ENCODE peak calls at places on chromosomes 4 and X, in nine cellular contexts. X, Y, P, F, E, K, O, L and M are unnamed samples.

GRCh38 chr4:177246636-177247584 is 62.8 kb upstream of the NEIL3 start:
- DNase-seq in F (no peak), L (no peak), E (no peak), X (no peak), P (no peak), O (no peak), Y (peak; percentile 71), K (no peak), M (no peak)

GRCh38 chr4:92303621-92304027 is at the start of gene GRID2:
- DNase-seq in P (peak; percentile 22), O (peak; percentile 20), K (no peak), Y (peak; percentile 6), X (no peak), E (peak; percentile 20), F (peak; percentile 19), L (peak; percentile 78), M (peak; percentile 91)

GRCh38 chr4:80183196-80184052 is 13.9 kb upstream of the PRDM8 start:
- DNase-seq in P (peak; percentile 57), E (no peak), O (peak; percentile 43), F (peak; percentile 56), K (peak; percentile 83), Y (peak; percentile 44), X (no peak), L (no peak), M (no peak)

GRCh38 chrX:120603707-120604358 is at the start of gene MCTS1:
- DNase-seq in F (peak; percentile 89), Y (peak; percentile 95), O (peak; percentile 93), E (peak; percentile 96), P (peak; percentile 70), K (peak; percentile 93), L (peak; percentile 42), X (peak; percentile 92), M (peak; percentile 91)

GRCh38 chr4:184653650-184654049 is 4.1 kb downstream of the PRIMPOL start:
- DNase-seq in Y (peak; percentile 54), X (no peak), P (no peak), K (no peak), L (no peak), F (no peak), E (peak; percentile 41), O (no peak), M (no peak)

GRCh38 chrX:12245650-12246645 is 107.7 kb downstream of the FRMPD4 start:
- DNase-seq in F (no peak), O (no peak), E (no peak), P (no peak), Y (peak; percentile 0), X (no peak), L (no peak), K (no peak), M (no peak)

GRCh38 chr4:163484906-163485305 is 9.6 kb upstream of the TMA16 start:
- DNase-seq in Y (peak; percentile 47), K (no peak), O (peak; percentile 35), F (no peak), X (no peak), L (peak; percentile 65), E (peak; percentile 83), P (peak; percentile 31), M (peak; percentile 90)

GRCh38 chr4:60682901-60683300 is 517.2 kb upstream of the ADGRL3 start:
- DNase-seq in X (no peak), O (no peak), E (no peak), F (no peak), K (no peak), P (no peak), Y (peak; percentile 12), L (no peak), M (no peak)

GRCh38 chr4:66972087-66972486 is 573.2 kb downstream of the CENPC start:
- DNase-seq in P (no peak), E (no peak), X (no peak), L (no peak), F (no peak), K (no peak), O (no peak), Y (no peak), M (no peak)

GRCh38 chr4:66974665-66975064 is 570.6 kb downstream of the CENPC start:
- DNase-seq in L (no peak), P (no peak), F (no peak), O (no peak), K (no peak), X (no peak), Y (no peak), E (no peak), M (no peak)
- H3K36me3 ChIP-seq in L (no peaks in the 10 kb centered on the region), P (no peaks in the 10 kb centered on the region), F (no peaks in the 10 kb centered on the region), O (no peaks in the 10 kb centered on the region), K (no peaks in the 10 kb centered on the region), X (no peaks in the 10 kb centered on the region), Y (no peaks in the 10 kb centered on the region), E (no peaks in the 10 kb centered on the region), M (no peaks in the 10 kb centered on the region)

GRCh38 chr4:3112241-3112978 is 37.9 kb downstream of the HTT start:
- DNase-seq in O (no peak), L (no peak), K (no peak), P (no peak), E (no peak), X (no peak), F (no peak), Y (no peak), M (no peak)

GRCh38 chr4:3114377-3114776 is 39.9 kb downstream of the HTT start:
- DNase-seq in K (no peak), L (no peak), F (no peak), Y (peak; percentile 63), X (no peak), P (no peak), O (no peak), E (no peak), M (no peak)

GRCh38 chr4:3112979-3113469 is 38.5 kb downstream of the HTT start:
- DNase-seq in K (no peak), Y (peak; percentile 57), O (no peak), E (peak; percentile 12), F (no peak), X (no peak), L (no peak), P (no peak), M (no peak)

GRCh38 chr4:3108211-3108610 is 33.7 kb downstream of the HTT start:
- DNase-seq in F (no peak), E (peak; percentile 48), P (no peak), X (no peak), Y (peak; percentile 52), L (no peak), O (no peak), K (no peak), M (no peak)

DNA sequence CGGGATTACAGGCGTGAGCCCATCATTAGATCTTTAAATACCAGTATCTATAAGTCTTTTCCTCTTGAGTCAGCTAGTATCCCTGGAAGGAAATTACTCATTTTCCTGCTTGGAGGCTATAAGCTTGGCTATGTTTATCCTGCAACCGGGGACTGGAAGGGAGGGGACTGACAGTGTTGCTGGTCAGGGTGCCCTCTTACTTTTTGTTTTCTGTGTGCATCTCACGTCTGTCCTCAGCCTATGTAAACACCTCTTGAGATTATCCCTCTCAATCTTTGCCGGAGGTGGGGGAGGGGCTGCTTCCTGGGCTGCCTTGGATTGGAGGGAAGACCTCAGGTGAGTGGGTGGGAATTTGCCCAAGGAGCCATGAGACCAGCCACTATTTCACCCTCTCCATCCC is 37.0 kb downstream of the HTT start:
- DNase-seq in Y (peak; percentile 74), L (peak; percentile 51), K (no peak), O (no peak), P (no peak), E (peak; percentile 60), F (no peak), X (no peak), M (peak; percentile 61)
- H3K36me3 ChIP-seq in Y (peaks cover 7% of the 10 kb centered on the region), L (peaks cover 31% of the 10 kb centered on the region), K (peaks cover 7% of the 10 kb centered on the region), O (peaks cover 22% of the 10 kb centered on the region), P (no peaks in the 10 kb centered on the region), E (peaks cover 51% of the 10 kb centered on the region), F (peaks cover 9% of the 10 kb centered on the region), X (peaks cover 96% of the 10 kb centered on the region), M (peaks cover 90% of the 10 kb centered on the region)

GRCh38 chr4:119104644-119105273 is 30.9 kb upstream of the MYOZ2 start:
- DNase-seq in E (peak; percentile 18), L (no peak), Y (no peak), X (no peak), P (no peak), O (no peak), F (no peak), K (no peak), M (no peak)

GRCh38 chr4:119100640-119101039 is 35.0 kb upstream of the MYOZ2 start:
- DNase-seq in F (no peak), E (no peak), X (no peak), L (no peak), O (no peak), Y (no peak), K (no peak), P (no peak), M (no peak)

GRCh38 chr4:119105605-119106004 is 30.0 kb upstream of the MYOZ2 start:
- DNase-seq in F (no peak), Y (peak; percentile 28), K (no peak), X (no peak), O (no peak), L (no peak), P (no peak), E (peak; percentile 69), M (no peak)

GRCh38 chr4:119106036-119107000 is 29.3 kb upstream of the MYOZ2 start:
- DNase-seq in E (peak; percentile 37), X (no peak), F (no peak), Y (peak; percentile 70), K (no peak), L (no peak), P (no peak), O (no peak), M (no peak)

DNA sequence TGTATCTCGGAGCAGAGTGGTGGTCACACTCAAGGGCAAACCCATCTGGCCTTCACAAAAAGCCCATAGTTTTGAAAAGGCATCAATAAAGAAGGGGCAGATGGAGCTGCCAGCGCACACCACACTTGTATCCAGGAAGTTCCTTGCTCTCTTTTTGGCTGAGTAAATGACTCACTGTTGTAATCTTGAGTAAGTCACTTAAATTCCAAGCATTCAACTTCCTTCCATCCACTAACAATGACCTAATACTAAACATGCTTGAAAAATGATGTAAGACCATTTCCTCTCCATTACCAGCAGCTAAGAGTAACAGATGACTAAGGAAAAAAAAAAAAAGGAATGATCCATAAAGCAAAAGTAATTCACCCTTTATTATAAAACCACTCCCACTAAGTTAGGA is 32.4 kb upstream of the MYOZ2 start:
- DNase-seq in E (peak; percentile 93), F (peak; percentile 75), P (no peak), K (peak; percentile 72), Y (peak; percentile 96), L (no peak), O (peak; percentile 58), X (no peak), M (no peak)
- H3K36me3 ChIP-seq in E (no peaks in the 10 kb centered on the region), F (no peaks in the 10 kb centered on the region), P (no peaks in the 10 kb centered on the region), K (no peaks in the 10 kb centered on the region), Y (no peaks in the 10 kb centered on the region), L (no peaks in the 10 kb centered on the region), O (no peaks in the 10 kb centered on the region), X (no peaks in the 10 kb centered on the region), M (no peaks in the 10 kb centered on the region)

GRCh38 chr4:83089759-83090158 is 24.8 kb downstream of the PLAC8 start:
- DNase-seq in K (no peak), Y (no peak), L (no peak), E (no peak), O (no peak), X (no peak), F (no peak), P (no peak), M (no peak)

GRCh38 chr4:83096397-83096796 is 18.1 kb downstream of the PLAC8 start:
- DNase-seq in O (no peak), L (no peak), K (no peak), P (no peak), X (no peak), Y (no peak), E (no peak), F (no peak), M (no peak)

DNA sequence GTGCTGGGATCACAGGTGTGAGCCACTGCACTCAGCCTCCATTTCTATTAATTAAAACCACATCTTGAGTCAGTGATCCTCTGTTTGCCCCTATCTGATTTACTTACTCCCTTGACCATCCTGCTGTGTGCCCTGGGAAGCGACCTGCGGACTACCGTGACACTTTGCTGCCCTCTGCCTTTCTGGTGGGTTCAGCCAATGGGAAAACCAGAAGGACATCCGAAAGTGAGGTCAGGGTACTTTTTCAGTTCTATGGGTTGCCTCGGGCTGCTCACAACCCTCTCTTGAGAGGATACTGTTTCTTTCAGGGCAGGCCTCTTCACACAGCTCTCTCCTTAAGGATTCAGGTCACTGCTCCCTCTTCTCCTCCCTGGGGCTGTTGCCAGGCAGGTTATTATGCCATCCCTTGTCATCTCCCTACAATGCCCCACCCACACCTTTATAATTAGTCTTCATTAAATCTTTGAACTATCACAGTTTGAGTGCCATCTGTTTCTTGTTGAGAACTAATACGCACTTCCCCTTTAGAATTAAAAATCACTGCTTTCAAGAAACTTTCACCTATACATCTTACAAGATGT is 21.4 kb downstream of the PLAC8 start:
- DNase-seq in P (no peak), E (no peak), Y (no peak), L (peak; percentile 79), K (no peak), O (no peak), X (no peak), F (no peak), M (peak; percentile 81)
- H3K36me3 ChIP-seq in P (no peaks in the 10 kb centered on the region), E (no peaks in the 10 kb centered on the region), Y (no peaks in the 10 kb centered on the region), L (no peaks in the 10 kb centered on the region), K (no peaks in the 10 kb centered on the region), O (no peaks in the 10 kb centered on the region), X (peaks cover 100% of the 10 kb centered on the region), F (no peaks in the 10 kb centered on the region), M (no peaks in the 10 kb centered on the region)